ENCODE peak calls at places on chromosomes 3 and 15, in six cellular contexts. One of them, this sample, is unnamed.

GRCh38 chr3:138184994-138185393 is 2.1 kb upstream of the ARMC8 start:
- DNase-seq in EL: peak
- DNase-seq in stimulated activated CD4-positive, alpha-beta T cell treated with anti-CD3 and anti-CD28 coated beads, Interleukin-12 subunit alpha, Interleukin-12 subunit beta, amount 100 ng/mL, for 48 hours: no peak
- DNase-seq in head of caudate nucleus: no peak
- DNase-seq in HFFc6: peak
- DNase-seq in tibial artery: no peak
- DNase-seq in this sample: peak

GRCh38 chr3:122936986-122937385 is 90.6 kb downstream of the SEMA5B start:
- DNase-seq in EL: no peak
- DNase-seq in head of caudate nucleus: no peak
- DNase-seq in HFFc6: no peak
- DNase-seq in tibial artery: no peak
- DNase-seq in stimulated activated CD4-positive, alpha-beta T cell treated with anti-CD3 and anti-CD28 coated beads, Interleukin-12 subunit alpha, Interleukin-12 subunit beta, amount 100 ng/mL, for 48 hours: no peak
- DNase-seq in this sample: no peak

GRCh38 chr15:71114887-71115566 is at the start of gene THSD4:
- DNase-seq in HFFc6: peak
- DNase-seq in EL: peak
- DNase-seq in stimulated activated CD4-positive, alpha-beta T cell treated with anti-CD3 and anti-CD28 coated beads, Interleukin-12 subunit alpha, Interleukin-12 subunit beta, amount 100 ng/mL, for 48 hours: peak
- DNase-seq in tibial artery: peak
- DNase-seq in head of caudate nucleus: peak
- DNase-seq in this sample: peak

GRCh38 chr3:144128117-144128892 is 156.7 kb downstream of the DIPK2A start:
- DNase-seq in head of caudate nucleus: no peak
- DNase-seq in EL: no peak
- DNase-seq in stimulated activated CD4-positive, alpha-beta T cell treated with anti-CD3 and anti-CD28 coated beads, Interleukin-12 subunit alpha, Interleukin-12 subunit beta, amount 100 ng/mL, for 48 hours: no peak
- DNase-seq in tibial artery: no peak
- DNase-seq in HFFc6: no peak
- DNase-seq in this sample: no peak

GRCh38 chr3:171066216-171066615 is 39.7 kb upstream of the SLC2A2 start:
- DNase-seq in head of caudate nucleus: no peak
- DNase-seq in stimulated activated CD4-positive, alpha-beta T cell treated with anti-CD3 and anti-CD28 coated beads, Interleukin-12 subunit alpha, Interleukin-12 subunit beta, amount 100 ng/mL, for 48 hours: no peak
- DNase-seq in EL: no peak
- DNase-seq in HFFc6: no peak
- DNase-seq in tibial artery: no peak
- DNase-seq in this sample: no peak

GRCh38 chr15:98085003-98085639 is 124.6 kb downstream of the ARRDC4 start:
- DNase-seq in EL: peak
- DNase-seq in tibial artery: no peak
- DNase-seq in head of caudate nucleus: peak
- DNase-seq in stimulated activated CD4-positive, alpha-beta T cell treated with anti-CD3 and anti-CD28 coated beads, Interleukin-12 subunit alpha, Interleukin-12 subunit beta, amount 100 ng/mL, for 48 hours: no peak
- DNase-seq in HFFc6: peak
- DNase-seq in this sample: peak

GRCh38 chr15:71116366-71116765 is 1.1 kb downstream of the THSD4 start:
- DNase-seq in head of caudate nucleus: no peak
- DNase-seq in EL: peak
- DNase-seq in HFFc6: no peak
- DNase-seq in stimulated activated CD4-positive, alpha-beta T cell treated with anti-CD3 and anti-CD28 coated beads, Interleukin-12 subunit alpha, Interleukin-12 subunit beta, amount 100 ng/mL, for 48 hours: no peak
- DNase-seq in tibial artery: no peak
- DNase-seq in this sample: peak

GRCh38 chr3:150412599-150413069 is 4.5 kb downstream of the TSC22D2 start:
- DNase-seq in tibial artery: no peak
- DNase-seq in HFFc6: peak
- DNase-seq in EL: peak
- DNase-seq in head of caudate nucleus: no peak
- DNase-seq in stimulated activated CD4-positive, alpha-beta T cell treated with anti-CD3 and anti-CD28 coated beads, Interleukin-12 subunit alpha, Interleukin-12 subunit beta, amount 100 ng/mL, for 48 hours: no peak
- DNase-seq in this sample: peak

GRCh38 chr15:58378241-58379085 is 53.3 kb upstream of the LIPC start:
- DNase-seq in HFFc6: peak
- DNase-seq in EL: peak
- DNase-seq in stimulated activated CD4-positive, alpha-beta T cell treated with anti-CD3 and anti-CD28 coated beads, Interleukin-12 subunit alpha, Interleukin-12 subunit beta, amount 100 ng/mL, for 48 hours: no peak
- DNase-seq in head of caudate nucleus: no peak
- DNase-seq in tibial artery: no peak
- DNase-seq in this sample: peak

GRCh38 chr15:100133001-100133400 is 208.8 kb downstream of the ADAMTS17 start:
- DNase-seq in head of caudate nucleus: no peak
- DNase-seq in stimulated activated CD4-positive, alpha-beta T cell treated with anti-CD3 and anti-CD28 coated beads, Interleukin-12 subunit alpha, Interleukin-12 subunit beta, amount 100 ng/mL, for 48 hours: no peak
- DNase-seq in EL: no peak
- DNase-seq in tibial artery: no peak
- DNase-seq in HFFc6: no peak
- DNase-seq in this sample: no peak

GRCh38 chr3:72178463-72179106 is 393.6 kb upstream of the PROK2 start:
- DNase-seq in head of caudate nucleus: no peak
- DNase-seq in EL: no peak
- DNase-seq in HFFc6: no peak
- DNase-seq in tibial artery: no peak
- DNase-seq in stimulated activated CD4-positive, alpha-beta T cell treated with anti-CD3 and anti-CD28 coated beads, Interleukin-12 subunit alpha, Interleukin-12 subunit beta, amount 100 ng/mL, for 48 hours: no peak
- DNase-seq in this sample: no peak

GRCh38 chr3:32432711-32433530 is 41.3 kb downstream of the CMTM7 start:
- DNase-seq in EL: no peak
- DNase-seq in head of caudate nucleus: no peak
- DNase-seq in tibial artery: no peak
- DNase-seq in stimulated activated CD4-positive, alpha-beta T cell treated with anti-CD3 and anti-CD28 coated beads, Interleukin-12 subunit alpha, Interleukin-12 subunit beta, amount 100 ng/mL, for 48 hours: no peak
- DNase-seq in HFFc6: no peak
- DNase-seq in this sample: no peak

GRCh38 chr3:48428088-48428862 is 1.6 kb downstream of the PLXNB1 start:
- DNase-seq in HFFc6: no peak
- DNase-seq in stimulated activated CD4-positive, alpha-beta T cell treated with anti-CD3 and anti-CD28 coated beads, Interleukin-12 subunit alpha, Interleukin-12 subunit beta, amount 100 ng/mL, for 48 hours: no peak
- DNase-seq in tibial artery: peak
- DNase-seq in EL: no peak
- DNase-seq in head of caudate nucleus: no peak
- DNase-seq in this sample: peak

GRCh38 chr15:78179906-78180305 is 30.7 kb downstream of the IDH3A start:
- DNase-seq in stimulated activated CD4-positive, alpha-beta T cell treated with anti-CD3 and anti-CD28 coated beads, Interleukin-12 subunit alpha, Interleukin-12 subunit beta, amount 100 ng/mL, for 48 hours: no peak
- DNase-seq in tibial artery: no peak
- DNase-seq in HFFc6: no peak
- DNase-seq in EL: no peak
- DNase-seq in head of caudate nucleus: no peak
- DNase-seq in this sample: no peak

GRCh38 chr3:73471986-73472385 is 152.8 kb downstream of the PDZRN3 start:
- DNase-seq in tibial artery: no peak
- DNase-seq in EL: no peak
- DNase-seq in HFFc6: no peak
- DNase-seq in stimulated activated CD4-positive, alpha-beta T cell treated with anti-CD3 and anti-CD28 coated beads, Interleukin-12 subunit alpha, Interleukin-12 subunit beta, amount 100 ng/mL, for 48 hours: no peak
- DNase-seq in head of caudate nucleus: no peak
- DNase-seq in this sample: no peak

GRCh38 chr15:74200394-74200793 is 2.2 kb downstream of the STRA6 start:
- DNase-seq in tibial artery: peak
- DNase-seq in head of caudate nucleus: no peak
- DNase-seq in HFFc6: peak
- DNase-seq in EL: peak
- DNase-seq in stimulated activated CD4-positive, alpha-beta T cell treated with anti-CD3 and anti-CD28 coated beads, Interleukin-12 subunit alpha, Interleukin-12 subunit beta, amount 100 ng/mL, for 48 hours: no peak
- DNase-seq in this sample: peak

GRCh38 chr3:10524799-10525301 is 19.5 kb upstream of the ATP2B2 start:
- DNase-seq in tibial artery: no peak
- DNase-seq in HFFc6: no peak
- DNase-seq in head of caudate nucleus: peak
- DNase-seq in EL: no peak
- DNase-seq in stimulated activated CD4-positive, alpha-beta T cell treated with anti-CD3 and anti-CD28 coated beads, Interleukin-12 subunit alpha, Interleukin-12 subunit beta, amount 100 ng/mL, for 48 hours: no peak
- DNase-seq in this sample: no peak

GRCh38 chr3:11047500-11047899 is 55.0 kb downstream of the SLC6A1 start:
- DNase-seq in tibial artery: no peak
- DNase-seq in HFFc6: no peak
- DNase-seq in stimulated activated CD4-positive, alpha-beta T cell treated with anti-CD3 and anti-CD28 coated beads, Interleukin-12 subunit alpha, Interleukin-12 subunit beta, amount 100 ng/mL, for 48 hours: no peak
- DNase-seq in head of caudate nucleus: no peak
- DNase-seq in EL: no peak
- DNase-seq in this sample: peak